ENCODE peak calls at places on chromosomes 16 and 17, in six cellular contexts. One of them, this sample, is unnamed.

GRCh38 chr16:82598766-82599165 is 28.0 kb upstream of the CDH13 start:
- DNase-seq in stimulated activated CD8-positive, alpha-beta memory T cell treated with anti-CD3 and anti-CD28 coated beads, Interleukin-7, amount 100 ng/mL, for 1 hour: no peak
- DNase-seq in H54: no peak
- DNase-seq in stimulated activated CD4-positive, alpha-beta T cell treated with anti-CD3 and anti-CD28 coated beads, Interleukin-1b, Interleukin-23, amount 100 ng/mL, for 1 hour: no peak
- DNase-seq in NCI-H2081: no peak
- DNase-seq in tibial nerve: no peak
- DNase-seq in this sample: no peak

GRCh38 chr16:19393226-19394074 is 24.2 kb upstream of the TMC5 start:
- DNase-seq in stimulated activated CD8-positive, alpha-beta memory T cell treated with anti-CD3 and anti-CD28 coated beads, Interleukin-7, amount 100 ng/mL, for 1 hour: no peak
- DNase-seq in H54: no peak
- DNase-seq in stimulated activated CD4-positive, alpha-beta T cell treated with anti-CD3 and anti-CD28 coated beads, Interleukin-1b, Interleukin-23, amount 100 ng/mL, for 1 hour: no peak
- DNase-seq in NCI-H2081: no peak
- DNase-seq in tibial nerve: no peak
- DNase-seq in this sample: peak

GRCh38 chr17:31693433-31694210 is 165.4 kb downstream of the COPRS start:
- DNase-seq in stimulated activated CD8-positive, alpha-beta memory T cell treated with anti-CD3 and anti-CD28 coated beads, Interleukin-7, amount 100 ng/mL, for 1 hour: no peak
- DNase-seq in H54: no peak
- DNase-seq in stimulated activated CD4-positive, alpha-beta T cell treated with anti-CD3 and anti-CD28 coated beads, Interleukin-1b, Interleukin-23, amount 100 ng/mL, for 1 hour: no peak
- DNase-seq in NCI-H2081: no peak
- DNase-seq in tibial nerve: no peak
- DNase-seq in this sample: no peak

GRCh38 chr17:37405955-37406634 is 541 bp downstream of the ACACA start:
- DNase-seq in stimulated activated CD8-positive, alpha-beta memory T cell treated with anti-CD3 and anti-CD28 coated beads, Interleukin-7, amount 100 ng/mL, for 1 hour: no peak
- DNase-seq in H54: no peak
- DNase-seq in stimulated activated CD4-positive, alpha-beta T cell treated with anti-CD3 and anti-CD28 coated beads, Interleukin-1b, Interleukin-23, amount 100 ng/mL, for 1 hour: no peak
- DNase-seq in NCI-H2081: peak
- DNase-seq in tibial nerve: no peak
- DNase-seq in this sample: no peak

GRCh38 chr17:17088511-17089205 is 46.4 kb downstream of the MPRIP start:
- DNase-seq in stimulated activated CD8-positive, alpha-beta memory T cell treated with anti-CD3 and anti-CD28 coated beads, Interleukin-7, amount 100 ng/mL, for 1 hour: no peak
- DNase-seq in H54: no peak
- DNase-seq in stimulated activated CD4-positive, alpha-beta T cell treated with anti-CD3 and anti-CD28 coated beads, Interleukin-1b, Interleukin-23, amount 100 ng/mL, for 1 hour: no peak
- DNase-seq in NCI-H2081: peak
- DNase-seq in tibial nerve: no peak
- DNase-seq in this sample: no peak

GRCh38 chr16:65070831-65071230 is 51.0 kb downstream of the CDH11 start:
- DNase-seq in stimulated activated CD8-positive, alpha-beta memory T cell treated with anti-CD3 and anti-CD28 coated beads, Interleukin-7, amount 100 ng/mL, for 1 hour: no peak
- DNase-seq in H54: peak
- DNase-seq in stimulated activated CD4-positive, alpha-beta T cell treated with anti-CD3 and anti-CD28 coated beads, Interleukin-1b, Interleukin-23, amount 100 ng/mL, for 1 hour: no peak
- DNase-seq in NCI-H2081: no peak
- DNase-seq in tibial nerve: peak
- DNase-seq in this sample: peak

GRCh38 chr17:71107136-71107535 is 937.8 kb downstream of the KCNJ2 start:
- DNase-seq in stimulated activated CD8-positive, alpha-beta memory T cell treated with anti-CD3 and anti-CD28 coated beads, Interleukin-7, amount 100 ng/mL, for 1 hour: no peak
- DNase-seq in H54: no peak
- DNase-seq in stimulated activated CD4-positive, alpha-beta T cell treated with anti-CD3 and anti-CD28 coated beads, Interleukin-1b, Interleukin-23, amount 100 ng/mL, for 1 hour: no peak
- DNase-seq in NCI-H2081: no peak
- DNase-seq in tibial nerve: no peak
- DNase-seq in this sample: no peak

GRCh38 chr17:75602644-75603043 is 15.0 kb downstream of the MYO15B start:
- DNase-seq in stimulated activated CD8-positive, alpha-beta memory T cell treated with anti-CD3 and anti-CD28 coated beads, Interleukin-7, amount 100 ng/mL, for 1 hour: no peak
- DNase-seq in H54: no peak
- DNase-seq in stimulated activated CD4-positive, alpha-beta T cell treated with anti-CD3 and anti-CD28 coated beads, Interleukin-1b, Interleukin-23, amount 100 ng/mL, for 1 hour: no peak
- DNase-seq in NCI-H2081: no peak
- DNase-seq in tibial nerve: no peak
- DNase-seq in this sample: no peak

GRCh38 chr17:42183741-42184711 is 1.2 kb downstream of the HCRT start:
- DNase-seq in stimulated activated CD8-positive, alpha-beta memory T cell treated with anti-CD3 and anti-CD28 coated beads, Interleukin-7, amount 100 ng/mL, for 1 hour: peak
- DNase-seq in H54: no peak
- DNase-seq in stimulated activated CD4-positive, alpha-beta T cell treated with anti-CD3 and anti-CD28 coated beads, Interleukin-1b, Interleukin-23, amount 100 ng/mL, for 1 hour: peak
- DNase-seq in NCI-H2081: no peak
- DNase-seq in tibial nerve: peak
- DNase-seq in this sample: peak

GRCh38 chr17:13931752-13932477 is 137.4 kb upstream of the COX10 start:
- DNase-seq in stimulated activated CD8-positive, alpha-beta memory T cell treated with anti-CD3 and anti-CD28 coated beads, Interleukin-7, amount 100 ng/mL, for 1 hour: peak
- DNase-seq in H54: no peak
- DNase-seq in stimulated activated CD4-positive, alpha-beta T cell treated with anti-CD3 and anti-CD28 coated beads, Interleukin-1b, Interleukin-23, amount 100 ng/mL, for 1 hour: no peak
- DNase-seq in NCI-H2081: no peak
- DNase-seq in tibial nerve: peak
- DNase-seq in this sample: no peak

GRCh38 chr17:80786470-80786869 is 205.2 kb upstream of the CHMP6 start:
- DNase-seq in stimulated activated CD8-positive, alpha-beta memory T cell treated with anti-CD3 and anti-CD28 coated beads, Interleukin-7, amount 100 ng/mL, for 1 hour: no peak
- DNase-seq in H54: no peak
- DNase-seq in stimulated activated CD4-positive, alpha-beta T cell treated with anti-CD3 and anti-CD28 coated beads, Interleukin-1b, Interleukin-23, amount 100 ng/mL, for 1 hour: no peak
- DNase-seq in NCI-H2081: peak
- DNase-seq in tibial nerve: no peak
- DNase-seq in this sample: no peak

GRCh38 chr16:8581923-8582580 is 8.3 kb downstream of the TMEM114 start:
- DNase-seq in stimulated activated CD8-positive, alpha-beta memory T cell treated with anti-CD3 and anti-CD28 coated beads, Interleukin-7, amount 100 ng/mL, for 1 hour: no peak
- DNase-seq in H54: no peak
- DNase-seq in stimulated activated CD4-positive, alpha-beta T cell treated with anti-CD3 and anti-CD28 coated beads, Interleukin-1b, Interleukin-23, amount 100 ng/mL, for 1 hour: no peak
- DNase-seq in NCI-H2081: no peak
- DNase-seq in tibial nerve: no peak
- DNase-seq in this sample: no peak

GRCh38 chr17:80284631-80285030 is 24.0 kb downstream of the RNF213 start:
- DNase-seq in stimulated activated CD8-positive, alpha-beta memory T cell treated with anti-CD3 and anti-CD28 coated beads, Interleukin-7, amount 100 ng/mL, for 1 hour: no peak
- DNase-seq in H54: no peak
- DNase-seq in stimulated activated CD4-positive, alpha-beta T cell treated with anti-CD3 and anti-CD28 coated beads, Interleukin-1b, Interleukin-23, amount 100 ng/mL, for 1 hour: no peak
- DNase-seq in NCI-H2081: no peak
- DNase-seq in tibial nerve: no peak
- DNase-seq in this sample: no peak

GRCh38 chr16:81627024-81627423 is 152.1 kb upstream of the PLCG2 start:
- DNase-seq in stimulated activated CD8-positive, alpha-beta memory T cell treated with anti-CD3 and anti-CD28 coated beads, Interleukin-7, amount 100 ng/mL, for 1 hour: no peak
- DNase-seq in H54: no peak
- DNase-seq in stimulated activated CD4-positive, alpha-beta T cell treated with anti-CD3 and anti-CD28 coated beads, Interleukin-1b, Interleukin-23, amount 100 ng/mL, for 1 hour: no peak
- DNase-seq in NCI-H2081: no peak
- DNase-seq in tibial nerve: no peak
- DNase-seq in this sample: peak

GRCh38 chr16:1691276-1691675 is 13.2 kb downstream of the JPT2 start:
- DNase-seq in stimulated activated CD8-positive, alpha-beta memory T cell treated with anti-CD3 and anti-CD28 coated beads, Interleukin-7, amount 100 ng/mL, for 1 hour: no peak
- DNase-seq in H54: no peak
- DNase-seq in stimulated activated CD4-positive, alpha-beta T cell treated with anti-CD3 and anti-CD28 coated beads, Interleukin-1b, Interleukin-23, amount 100 ng/mL, for 1 hour: no peak
- DNase-seq in NCI-H2081: no peak
- DNase-seq in tibial nerve: no peak
- DNase-seq in this sample: peak

GRCh38 chr17:69874220-69874670 is 200.8 kb upstream of the KCNJ16 start:
- DNase-seq in stimulated activated CD8-positive, alpha-beta memory T cell treated with anti-CD3 and anti-CD28 coated beads, Interleukin-7, amount 100 ng/mL, for 1 hour: no peak
- DNase-seq in H54: no peak
- DNase-seq in stimulated activated CD4-positive, alpha-beta T cell treated with anti-CD3 and anti-CD28 coated beads, Interleukin-1b, Interleukin-23, amount 100 ng/mL, for 1 hour: no peak
- DNase-seq in NCI-H2081: no peak
- DNase-seq in tibial nerve: no peak
- DNase-seq in this sample: no peak

GRCh38 chr16:14493791-14494190 is 136.3 kb downstream of the PARN start:
- DNase-seq in stimulated activated CD8-positive, alpha-beta memory T cell treated with anti-CD3 and anti-CD28 coated beads, Interleukin-7, amount 100 ng/mL, for 1 hour: no peak
- DNase-seq in H54: no peak
- DNase-seq in stimulated activated CD4-positive, alpha-beta T cell treated with anti-CD3 and anti-CD28 coated beads, Interleukin-1b, Interleukin-23, amount 100 ng/mL, for 1 hour: no peak
- DNase-seq in NCI-H2081: no peak
- DNase-seq in tibial nerve: no peak
- DNase-seq in this sample: no peak

GRCh38 chr16:88783391-88784073 is 1.5 kb downstream of the PIEZO1 start:
- DNase-seq in stimulated activated CD8-positive, alpha-beta memory T cell treated with anti-CD3 and anti-CD28 coated beads, Interleukin-7, amount 100 ng/mL, for 1 hour: no peak
- DNase-seq in H54: no peak
- DNase-seq in stimulated activated CD4-positive, alpha-beta T cell treated with anti-CD3 and anti-CD28 coated beads, Interleukin-1b, Interleukin-23, amount 100 ng/mL, for 1 hour: no peak
- DNase-seq in NCI-H2081: no peak
- DNase-seq in tibial nerve: peak
- DNase-seq in this sample: no peak

GRCh38 chr16:47613251-47613650 is 152.1 kb downstream of the PHKB start:
- DNase-seq in stimulated activated CD8-positive, alpha-beta memory T cell treated with anti-CD3 and anti-CD28 coated beads, Interleukin-7, amount 100 ng/mL, for 1 hour: no peak
- DNase-seq in H54: no peak
- DNase-seq in stimulated activated CD4-positive, alpha-beta T cell treated with anti-CD3 and anti-CD28 coated beads, Interleukin-1b, Interleukin-23, amount 100 ng/mL, for 1 hour: no peak
- DNase-seq in NCI-H2081: no peak
- DNase-seq in tibial nerve: no peak
- DNase-seq in this sample: no peak

GRCh38 chr17:79936661-79937434 is 97.6 kb upstream of the CBX4 start:
- DNase-seq in stimulated activated CD8-positive, alpha-beta memory T cell treated with anti-CD3 and anti-CD28 coated beads, Interleukin-7, amount 100 ng/mL, for 1 hour: no peak
- DNase-seq in H54: no peak
- DNase-seq in stimulated activated CD4-positive, alpha-beta T cell treated with anti-CD3 and anti-CD28 coated beads, Interleukin-1b, Interleukin-23, amount 100 ng/mL, for 1 hour: no peak
- DNase-seq in NCI-H2081: no peak
- DNase-seq in tibial nerve: no peak
- DNase-seq in this sample: no peak

GRCh38 chr16:78211951-78212350 is 112.5 kb downstream of the WWOX start:
- DNase-seq in stimulated activated CD8-positive, alpha-beta memory T cell treated with anti-CD3 and anti-CD28 coated beads, Interleukin-7, amount 100 ng/mL, for 1 hour: no peak
- DNase-seq in H54: no peak
- DNase-seq in stimulated activated CD4-positive, alpha-beta T cell treated with anti-CD3 and anti-CD28 coated beads, Interleukin-1b, Interleukin-23, amount 100 ng/mL, for 1 hour: no peak
- DNase-seq in NCI-H2081: no peak
- DNase-seq in tibial nerve: no peak
- DNase-seq in this sample: no peak

GRCh38 chr17:29595107-29595942 is 2.4 kb downstream of the ANKRD13B start:
- DNase-seq in stimulated activated CD8-positive, alpha-beta memory T cell treated with anti-CD3 and anti-CD28 coated beads, Interleukin-7, amount 100 ng/mL, for 1 hour: no peak
- DNase-seq in H54: no peak
- DNase-seq in stimulated activated CD4-positive, alpha-beta T cell treated with anti-CD3 and anti-CD28 coated beads, Interleukin-1b, Interleukin-23, amount 100 ng/mL, for 1 hour: no peak
- DNase-seq in NCI-H2081: no peak
- DNase-seq in tibial nerve: no peak
- DNase-seq in this sample: no peak

GRCh38 chr17:33750943-33751701 is 458.0 kb upstream of the ASIC2 start:
- DNase-seq in stimulated activated CD8-positive, alpha-beta memory T cell treated with anti-CD3 and anti-CD28 coated beads, Interleukin-7, amount 100 ng/mL, for 1 hour: peak
- DNase-seq in H54: peak
- DNase-seq in stimulated activated CD4-positive, alpha-beta T cell treated with anti-CD3 and anti-CD28 coated beads, Interleukin-1b, Interleukin-23, amount 100 ng/mL, for 1 hour: peak
- DNase-seq in NCI-H2081: peak
- DNase-seq in tibial nerve: peak
- DNase-seq in this sample: peak

GRCh38 chr17:1720856-1721386 is 3.6 kb upstream of the WDR81 start:
- DNase-seq in stimulated activated CD8-positive, alpha-beta memory T cell treated with anti-CD3 and anti-CD28 coated beads, Interleukin-7, amount 100 ng/mL, for 1 hour: peak
- DNase-seq in H54: no peak
- DNase-seq in stimulated activated CD4-positive, alpha-beta T cell treated with anti-CD3 and anti-CD28 coated beads, Interleukin-1b, Interleukin-23, amount 100 ng/mL, for 1 hour: peak
- DNase-seq in NCI-H2081: peak
- DNase-seq in tibial nerve: peak
- DNase-seq in this sample: peak

GRCh38 chr16:83137894-83138293 is 511.1 kb downstream of the CDH13 start:
- DNase-seq in stimulated activated CD8-positive, alpha-beta memory T cell treated with anti-CD3 and anti-CD28 coated beads, Interleukin-7, amount 100 ng/mL, for 1 hour: no peak
- DNase-seq in H54: no peak
- DNase-seq in stimulated activated CD4-positive, alpha-beta T cell treated with anti-CD3 and anti-CD28 coated beads, Interleukin-1b, Interleukin-23, amount 100 ng/mL, for 1 hour: no peak
- DNase-seq in NCI-H2081: no peak
- DNase-seq in tibial nerve: no peak
- DNase-seq in this sample: no peak

GRCh38 chr16:14405611-14406537 is 224.2 kb downstream of the PARN start:
- DNase-seq in stimulated activated CD8-positive, alpha-beta memory T cell treated with anti-CD3 and anti-CD28 coated beads, Interleukin-7, amount 100 ng/mL, for 1 hour: no peak
- DNase-seq in H54: no peak
- DNase-seq in stimulated activated CD4-positive, alpha-beta T cell treated with anti-CD3 and anti-CD28 coated beads, Interleukin-1b, Interleukin-23, amount 100 ng/mL, for 1 hour: no peak
- DNase-seq in NCI-H2081: no peak
- DNase-seq in tibial nerve: no peak
- DNase-seq in this sample: peak

GRCh38 chr17:82238562-82239201 is 9.8 kb downstream of the SLC16A3 start:
- DNase-seq in stimulated activated CD8-positive, alpha-beta memory T cell treated with anti-CD3 and anti-CD28 coated beads, Interleukin-7, amount 100 ng/mL, for 1 hour: no peak
- DNase-seq in H54: no peak
- DNase-seq in stimulated activated CD4-positive, alpha-beta T cell treated with anti-CD3 and anti-CD28 coated beads, Interleukin-1b, Interleukin-23, amount 100 ng/mL, for 1 hour: peak
- DNase-seq in NCI-H2081: peak
- DNase-seq in tibial nerve: peak
- DNase-seq in this sample: peak

GRCh38 chr17:43814714-43815113 is 18.2 kb downstream of the MPP3 start:
- DNase-seq in stimulated activated CD8-positive, alpha-beta memory T cell treated with anti-CD3 and anti-CD28 coated beads, Interleukin-7, amount 100 ng/mL, for 1 hour: no peak
- DNase-seq in H54: peak
- DNase-seq in stimulated activated CD4-positive, alpha-beta T cell treated with anti-CD3 and anti-CD28 coated beads, Interleukin-1b, Interleukin-23, amount 100 ng/mL, for 1 hour: no peak
- DNase-seq in NCI-H2081: no peak
- DNase-seq in tibial nerve: no peak
- DNase-seq in this sample: no peak

This sample was measured in A549.